ENCODE peak calls at places on chromosomes 11 and 22, in seven cellular contexts. Y is ovary, G is tibial nerve, R is upper lobe of left lung, F is thyroid gland, L is body of pancreas, W is breast epithelium. N is an unnamed sample.

GRCh38 chr11:12842933-12843636 is 166.0 kb upstream of the RASSF10 start:
- DNase-seq in Y (no peak), G (no peak), R (no peak), F (no peak), L (no peak), W (no peak), N (no peak)

GRCh38 chr11:42631223-42631843 is 680.5 kb upstream of the API5 start:
- DNase-seq in Y (no peak), G (no peak), R (no peak), F (no peak), L (no peak), W (no peak), N (peak; percentile 26)

GRCh38 chr11:116984186-116984585 is 114.0 kb downstream of the SIK3 start:
- DNase-seq in Y (no peak), G (no peak), R (no peak), F (no peak), L (no peak), W (no peak), N (no peak)

GRCh38 chr11:88523362-88524028 is 186.0 kb upstream of the CTSC start:
- DNase-seq in Y (no peak), G (no peak), R (no peak), F (no peak), L (no peak), W (no peak), N (no peak)

GRCh38 chr22:31754813-31755212 is 994 bp downstream of the DEPDC5 start:
- DNase-seq in Y (no peak), G (no peak), R (no peak), F (no peak), L (no peak), W (no peak), N (no peak)

GRCh38 chr11:130932086-130932712 is 15.9 kb upstream of the SNX19 start:
- DNase-seq in Y (no peak), G (no peak), R (no peak), F (no peak), L (no peak), W (no peak), N (no peak)

GRCh38 chr11:108618529-108618928 is 25.0 kb upstream of the EXPH5 start:
- DNase-seq in Y (no peak), G (no peak), R (no peak), F (no peak), L (no peak), W (no peak), N (no peak)

GRCh38 chr11:19102521-19102900 is 14.5 kb upstream of the ZDHHC13 start:
- DNase-seq in Y (no peak), G (no peak), R (no peak), F (no peak), L (peak; percentile 24), W (no peak), N (no peak)

GRCh38 chr11:120180571-120181445 is 30.0 kb upstream of the OAF start:
- DNase-seq in Y (peak; percentile 54), G (peak; percentile 4), R (no peak), F (no peak), L (no peak), W (peak; percentile 13), N (no peak)

GRCh38 chr22:36377022-36377631 is 10.6 kb downstream of the MYH9 start:
- DNase-seq in Y (no peak), G (no peak), R (no peak), F (no peak), L (no peak), W (no peak), N (no peak)

DNA sequence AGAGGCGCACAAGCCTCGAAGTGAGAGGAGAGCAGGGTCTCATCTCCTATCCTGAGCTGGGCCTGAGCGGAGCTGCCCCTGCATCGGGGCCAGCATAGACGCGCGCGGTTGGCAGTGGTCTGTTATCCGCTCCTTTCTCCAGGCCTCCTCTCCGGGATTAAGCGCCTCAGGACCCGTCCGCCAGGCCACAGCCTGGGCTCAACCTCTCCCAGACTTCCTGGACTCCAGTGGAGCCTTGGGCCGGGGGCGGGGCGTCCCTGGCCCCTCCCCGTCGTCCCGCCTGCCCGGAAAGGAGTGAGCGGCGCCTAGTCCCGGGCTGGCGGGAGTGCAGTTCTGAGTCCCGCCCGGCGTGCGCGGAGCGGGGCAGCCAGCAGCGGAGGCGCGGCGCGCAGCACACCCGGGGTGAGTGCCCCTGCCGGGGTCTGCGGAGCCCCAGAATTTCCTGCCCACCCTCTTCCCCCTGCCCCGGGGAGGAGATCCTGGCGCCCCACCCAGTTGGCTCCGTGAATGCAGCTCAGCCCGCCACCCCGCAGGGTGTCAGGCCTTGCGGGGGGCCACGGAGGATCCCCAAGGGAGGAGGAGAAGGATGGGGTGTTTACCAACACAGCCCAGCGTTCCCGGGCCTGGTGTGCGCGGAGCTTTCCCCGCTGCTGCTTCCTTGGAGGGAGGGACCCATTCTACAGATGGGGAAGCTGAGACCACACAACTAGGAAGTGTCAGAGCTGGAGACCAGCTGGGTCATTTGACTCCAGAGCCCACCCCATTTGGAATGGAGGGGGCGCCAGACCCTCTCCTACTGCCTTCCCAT is at the start of gene TCIRG1:
- DNase-seq in Y (peak; percentile 90), G (peak; percentile 83), R (peak; percentile 97), F (peak; percentile 89), L (peak; percentile 94), W (peak; percentile 80), N (peak; percentile 92)
- TF ChIP-seq POLR2A in Y (peak; percentile 90), G (peak; percentile 97), R (peak; percentile 99), F (no peak), L (peak; percentile 98), W (peak; percentile 89), N (peak; percentile 91)

GRCh38 chr22:50256258-50256862 is 5.1 kb downstream of the MAPK12 start:
- DNase-seq in Y (no peak), G (no peak), R (peak; percentile 69), F (no peak), L (no peak), W (no peak), N (no peak)

GRCh38 chr22:50258361-50259292 is 2.9 kb downstream of the MAPK12 start:
- DNase-seq in Y (no peak), G (no peak), R (peak; percentile 60), F (no peak), L (no peak), W (no peak), N (no peak)

GRCh38 chr22:50255607-50256006 is 4.5 kb upstream of the HDAC10 start:
- DNase-seq in Y (no peak), G (no peak), R (peak; percentile 56), F (no peak), L (no peak), W (no peak), N (no peak)

GRCh38 chr22:50257451-50258360 is 3.8 kb downstream of the MAPK12 start:
- DNase-seq in Y (no peak), G (no peak), R (peak; percentile 72), F (no peak), L (peak; percentile 70), W (no peak), N (no peak)

DNA sequence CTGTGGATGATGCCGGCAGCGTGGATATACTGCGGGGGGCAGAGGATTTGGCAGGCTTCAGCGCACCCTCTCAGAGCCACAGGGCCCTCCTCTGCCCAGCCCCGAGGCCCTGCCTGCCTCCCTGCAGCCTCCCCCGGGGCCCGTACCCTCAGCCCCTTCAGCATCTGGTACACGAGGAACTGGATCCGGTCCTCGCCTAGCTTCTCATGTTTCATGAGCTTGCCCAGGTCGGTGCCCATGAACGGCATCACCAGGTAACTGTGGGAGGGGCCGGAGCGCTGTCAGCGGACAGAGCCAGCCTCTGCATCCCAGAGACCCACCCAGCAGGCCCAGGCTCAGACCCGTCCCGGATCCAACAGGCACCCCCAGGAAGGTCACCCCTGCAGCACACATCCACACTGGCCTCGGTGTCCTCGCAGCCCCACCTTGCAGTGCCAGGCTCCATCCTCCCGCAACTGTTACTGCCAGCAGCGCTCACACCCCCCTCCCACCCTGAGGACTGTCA is 4.5 kb downstream of the MAPK12 start:
- DNase-seq in Y (no peak), G (no peak), R (peak; percentile 66), F (no peak), L (no peak), W (no peak), N (no peak)
- H3K4me3 ChIP-seq in Y (no peak overlapping the region), G (no peak overlapping the region), R (no peak overlapping the region), F (no peak overlapping the region), L (no peak overlapping the region), W (no peak overlapping the region), N (no peak overlapping the region)

GRCh38 chr11:128522063-128522942 is 65.1 kb downstream of the ETS1 start:
- DNase-seq in Y (peak; percentile 95), G (peak; percentile 85), R (peak; percentile 98), F (peak; percentile 93), L (peak; percentile 96), W (peak; percentile 88), N (peak; percentile 92)

GRCh38 chr11:128521697-128522062 is 65.7 kb downstream of the ETS1 start:
- DNase-seq in Y (peak; percentile 52), G (no peak), R (peak; percentile 85), F (no peak), L (no peak), W (no peak), N (peak; percentile 34)

GRCh38 chr11:128524172-128524571 is 63.2 kb downstream of the ETS1 start:
- DNase-seq in Y (no peak), G (no peak), R (no peak), F (no peak), L (no peak), W (no peak), N (no peak)

GRCh38 chr11:128523616-128524015 is 63.7 kb downstream of the ETS1 start:
- DNase-seq in Y (no peak), G (no peak), R (no peak), F (no peak), L (no peak), W (no peak), N (no peak)

GRCh38 chr11:128522943-128523518 is 64.3 kb downstream of the ETS1 start:
- DNase-seq in Y (no peak), G (no peak), R (no peak), F (no peak), L (no peak), W (no peak), N (no peak)
- H3K4me1 ChIP-seq in Y (no peaks in the 10 kb centered on the region), G (no peaks in the 10 kb centered on the region), R (peaks cover 41% of the 10 kb centered on the region), F (peaks cover 30% of the 10 kb centered on the region), L (peaks cover 50% of the 10 kb centered on the region), W (no peaks in the 10 kb centered on the region), N (peaks cover 7% of the 10 kb centered on the region)

GRCh38 chr11:72720047-72720446 is 32.2 kb downstream of the ARAP1 start:
- DNase-seq in Y (no peak), G (no peak), R (no peak), F (no peak), L (no peak), W (no peak), N (no peak)

GRCh38 chr11:72721689-72722049 is 30.5 kb downstream of the ARAP1 start:
- DNase-seq in Y (peak; percentile 46), G (no peak), R (peak; percentile 80), F (peak; percentile 52), L (peak; percentile 51), W (peak; percentile 62), N (no peak)

GRCh38 chr11:72722050-72722748 is 30.0 kb downstream of the ARAP1 start:
- DNase-seq in Y (peak; percentile 89), G (peak; percentile 88), R (peak; percentile 85), F (peak; percentile 86), L (peak; percentile 90), W (peak; percentile 89), N (peak; percentile 93)

GRCh38 chr11:72720806-72721205 is 31.4 kb downstream of the ARAP1 start:
- DNase-seq in Y (no peak), G (no peak), R (no peak), F (no peak), L (peak; percentile 40), W (no peak), N (no peak)

DNA sequence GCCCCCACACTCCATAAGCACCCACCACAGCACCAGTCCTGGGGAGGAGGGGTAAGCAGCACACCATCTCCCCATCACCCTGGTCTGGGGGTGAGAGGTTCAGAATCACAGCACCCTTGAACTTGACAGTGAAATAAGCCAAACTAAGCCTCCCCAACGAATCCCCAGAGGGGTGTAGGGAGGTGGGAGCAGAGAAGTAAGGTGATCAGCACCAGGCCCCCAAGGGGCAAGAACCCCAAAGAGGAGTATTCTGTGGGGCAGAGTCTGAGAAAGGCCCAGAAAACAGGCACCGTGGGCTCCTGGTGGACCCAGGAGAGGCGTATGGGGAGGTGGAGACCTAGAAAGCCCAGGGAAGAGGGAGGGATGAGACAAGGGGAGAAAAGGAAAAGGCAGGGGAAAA is 30.9 kb downstream of the ARAP1 start:
- DNase-seq in Y (no peak), G (no peak), R (no peak), F (no peak), L (no peak), W (no peak), N (no peak)
- TF ChIP-seq POLR2A in Y (no peak), G (no peak), R (no peak), F (no peak), L (no peak), W (no peak), N (no peak)

N was measured in adrenal gland.